ENCODE peak calls at places on chromosomes 5 and 9, in four cellular contexts. I is astrocyte, J is uterus, P is transverse colon. V is an unnamed sample.

GRCh38 chr9:29625292-29625731 is 2052.0 kb upstream of the C9orf72 start:
- DNase-seq in I (peak), J (no peak), P (no peak), V (no peak)

GRCh38 chr5:127011961-127012644 is 18.3 kb downstream of the MARCHF3 start:
- DNase-seq in I (peak), J (no peak), P (no peak), V (no peak)

GRCh38 chr9:15304620-15305019 is 2.4 kb downstream of the TTC39B start:
- DNase-seq in I (no peak), J (no peak), P (no peak), V (no peak)

GRCh38 chr5:73540192-73540591 is 25.2 kb downstream of the ANKRA2 start:
- DNase-seq in I (peak), J (no peak), P (no peak), V (no peak)

GRCh38 chr9:37676411-37676830 is 25.7 kb downstream of the FRMPD1 start:
- DNase-seq in I (no peak), J (no peak), P (no peak), V (no peak)

GRCh38 chr5:59716029-59716428 is 177.5 kb downstream of the PDE4D start:
- DNase-seq in I (no peak), J (no peak), P (no peak), V (no peak)

GRCh38 chr5:57863661-57864060 is 381.1 kb upstream of the ACTBL2 start:
- DNase-seq in I (peak), J (no peak), P (no peak), V (no peak)

GRCh38 chr5:7325975-7326911 is 69.7 kb upstream of the ADCY2 start:
- DNase-seq in I (no peak), J (no peak), P (no peak), V (no peak)

GRCh38 chr5:124746916-124747769 is 704 bp upstream of the ZNF608 start:
- DNase-seq in I (peak), J (peak), P (peak), V (peak)

GRCh38 chr9:137740311-137740710 is 121.5 kb downstream of the EHMT1 start:
- DNase-seq in I (peak), J (peak), P (no peak), V (no peak)

DNA sequence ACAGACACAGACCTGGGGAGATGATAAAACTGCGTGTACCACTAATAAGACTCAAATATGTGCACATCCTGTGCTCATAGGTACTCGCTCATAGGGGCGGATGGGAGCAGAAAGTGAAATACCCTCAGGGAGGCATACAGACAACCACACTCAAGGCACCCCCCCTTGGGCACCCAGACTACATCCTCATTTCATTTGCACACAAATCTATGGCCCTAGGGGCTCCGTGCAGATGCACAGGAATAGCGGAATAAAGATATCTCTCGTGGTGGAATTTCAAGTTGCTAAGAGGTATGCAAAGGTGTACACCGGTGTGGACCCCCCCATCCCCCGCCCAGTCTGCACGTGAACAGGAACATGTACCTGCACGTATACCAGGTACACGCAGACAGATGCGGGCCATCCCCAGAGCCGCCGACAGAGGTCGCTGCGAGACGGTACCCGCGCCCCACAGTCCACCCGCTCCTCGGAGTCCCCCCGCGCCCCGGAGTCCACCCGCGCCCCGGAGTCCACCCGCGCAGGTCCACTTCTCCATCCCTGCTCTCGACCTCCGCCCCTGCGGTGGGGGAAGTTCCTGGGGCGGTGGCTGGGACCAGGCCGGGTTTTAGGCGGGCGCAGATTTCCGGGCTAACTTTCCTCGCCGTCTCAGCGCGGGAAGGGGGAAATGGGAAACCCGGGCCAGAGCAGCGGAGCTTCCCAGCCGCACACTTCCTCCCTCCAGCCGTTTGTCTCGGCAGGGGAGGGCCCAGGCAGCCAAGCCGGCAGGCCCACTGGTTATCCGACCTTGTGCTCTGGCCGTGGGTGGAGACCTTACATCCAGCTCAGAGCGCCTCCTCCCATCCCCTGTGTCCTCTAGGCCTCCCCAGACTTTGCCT is 1.0 kb upstream of the IL12B start:
- DNase-seq in I (no peak), J (peak), P (peak), V (peak)
- H3K4me3 ChIP-seq in I (peak), J (peak), P (peak), V (peak)

GRCh38 chr9:32385135-32385884 is 867 bp downstream of the ACO1 start:
- DNase-seq in I (no peak), J (no peak), P (no peak), V (no peak)

GRCh38 chr9:32385885-32386283 is 1.4 kb downstream of the ACO1 start:
- DNase-seq in I (no peak), J (no peak), P (no peak), V (no peak)

GRCh38 chr9:32384002-32384363 is 460 bp upstream of the ACO1 start:
- DNase-seq in I (no peak), J (no peak), P (no peak), V (no peak)

GRCh38 chr9:32382582-32383320 is 1.7 kb upstream of the ACO1 start:
- DNase-seq in I (no peak), J (no peak), P (no peak), V (no peak)

DNA sequence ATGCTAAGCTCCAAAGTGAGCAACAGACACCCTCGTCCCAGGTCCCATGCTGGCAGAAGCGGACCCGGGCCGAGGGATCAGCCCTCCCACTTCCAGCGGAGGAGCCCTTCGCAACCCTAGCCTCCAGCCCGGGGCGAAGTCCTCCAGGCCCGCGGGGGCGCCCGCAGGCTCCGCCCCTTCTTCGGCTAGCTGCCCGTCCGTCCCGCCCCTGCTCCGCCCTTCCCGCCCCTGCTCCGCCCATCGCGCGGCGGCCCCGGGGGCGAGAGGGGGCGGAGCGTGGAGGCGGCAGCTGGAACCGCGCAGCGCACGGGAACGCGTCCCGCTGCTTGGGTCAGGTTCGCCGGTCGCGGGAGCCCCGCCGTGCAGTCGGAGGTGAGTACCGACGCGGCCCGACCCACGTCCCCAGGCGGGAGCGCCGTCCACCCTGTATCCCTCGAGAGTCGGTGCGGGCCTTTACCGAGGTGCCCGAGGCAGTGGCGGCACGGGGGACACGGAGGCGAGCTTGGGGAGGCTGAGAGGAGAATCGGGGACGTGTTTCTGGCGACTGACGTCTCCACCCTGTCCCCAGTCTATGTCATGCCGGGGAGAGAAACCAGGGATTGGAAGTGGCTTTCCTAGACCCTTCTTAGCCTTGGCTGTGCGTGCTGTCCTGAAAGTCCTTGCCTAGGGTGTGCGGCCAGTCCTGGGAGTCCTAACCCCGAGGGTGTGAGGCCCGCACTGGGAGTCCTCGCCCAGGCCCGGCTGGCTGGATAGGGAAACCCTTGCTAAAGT is at the start of gene ACO1:
- DNase-seq in I (peak), J (peak), P (peak), V (peak)
- TF ChIP-seq CTCF in I (no peak), J (peak), P (no peak), V (peak)

GRCh38 chr9:129654641-129655040 is 10.8 kb upstream of the PRRX2 start:
- DNase-seq in I (no peak), J (no peak), P (no peak), V (no peak)
- H3K4me3 ChIP-seq in I (no peak), J (no peak), P (no peak), V (no peak)

DNA sequence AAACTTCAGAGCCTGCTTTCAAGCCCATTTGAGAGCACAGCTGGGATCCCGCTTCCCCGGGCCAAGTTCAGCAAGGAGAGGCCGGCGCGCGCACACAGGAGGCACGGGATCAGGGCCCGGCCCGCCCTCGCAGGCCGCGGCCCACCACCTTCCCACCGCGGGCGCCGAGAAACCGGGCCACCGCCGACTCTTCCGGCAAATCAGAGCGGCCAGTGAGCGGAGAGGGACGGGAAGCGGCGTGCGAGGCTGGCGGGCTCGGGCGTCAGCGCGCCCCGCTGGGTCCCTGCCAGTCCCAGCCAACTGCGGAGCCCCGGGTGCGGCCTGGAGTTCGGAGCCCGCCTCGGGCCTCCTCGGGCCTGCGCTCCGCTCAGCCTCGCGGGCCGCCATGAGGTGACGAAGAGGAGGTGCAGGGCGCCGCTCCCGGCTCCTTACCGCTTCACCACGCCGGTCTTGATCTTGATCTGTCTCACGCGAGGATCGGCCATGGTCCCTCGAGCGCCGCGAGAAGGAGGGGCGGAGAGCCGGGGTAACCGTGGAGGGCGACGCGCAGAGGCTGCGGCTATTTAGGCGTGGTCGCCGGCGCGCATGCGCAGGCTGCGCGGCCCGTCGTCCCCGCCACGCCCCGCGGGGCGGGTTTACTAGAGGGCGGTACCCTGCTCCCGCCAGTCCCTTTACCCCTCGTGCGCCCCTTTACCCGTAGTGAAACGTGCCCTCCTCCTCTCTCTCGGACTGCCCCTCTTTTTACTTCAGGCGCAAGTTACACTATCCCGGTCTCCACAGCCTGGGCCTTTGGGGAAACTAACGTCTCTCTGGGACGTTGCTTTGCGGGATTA is at the start of gene TBCA:
- DNase-seq in I (peak), J (peak), P (peak), V (peak)
- TF ChIP-seq CTCF in I (no peak), J (no peak), P (no peak), V (no peak)

DNA sequence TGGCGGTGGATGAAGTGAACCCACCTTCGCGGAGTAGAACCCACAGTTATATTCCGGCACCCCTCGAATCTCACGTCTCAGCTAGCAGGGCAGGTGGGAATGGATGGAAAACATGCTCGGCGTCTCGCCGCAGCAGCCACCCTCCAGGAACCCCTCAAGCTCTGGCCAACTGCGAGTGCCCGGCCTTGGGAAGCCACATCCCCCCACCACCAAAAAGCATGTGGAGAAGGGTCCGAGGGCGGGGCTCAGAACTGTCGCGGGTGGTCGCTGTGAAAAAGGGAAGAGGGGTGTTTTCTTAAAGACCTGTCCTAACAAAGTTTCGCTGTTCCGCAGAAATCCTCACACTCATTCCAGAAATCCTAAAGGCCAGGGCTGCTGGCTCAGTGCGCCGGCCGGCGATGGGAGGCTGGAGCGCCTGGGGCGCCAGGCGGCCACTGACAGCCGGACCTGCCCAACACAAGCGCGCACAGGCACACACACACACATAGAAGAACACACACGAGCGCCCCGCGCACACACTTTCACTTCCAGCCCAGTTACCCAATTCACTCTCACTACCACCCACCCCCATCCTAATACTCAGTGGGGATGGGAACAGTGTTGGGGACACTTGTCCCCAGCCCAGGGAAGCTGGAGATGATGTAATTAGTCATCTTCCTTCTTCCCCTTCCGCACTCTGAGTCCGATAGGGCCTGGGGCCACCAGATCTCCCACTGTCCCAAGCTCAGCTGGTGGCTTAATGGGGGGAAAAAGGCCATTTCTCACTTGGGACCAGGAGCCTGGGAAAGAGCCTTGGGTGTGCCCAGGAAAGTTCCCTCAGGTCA is 2.0 kb downstream of the EBF1 start:
- DNase-seq in I (peak), J (peak), P (no peak), V (no peak)
- H3K4me3 ChIP-seq in I (peak), J (peak), P (no peak), V (peak)

DNA sequence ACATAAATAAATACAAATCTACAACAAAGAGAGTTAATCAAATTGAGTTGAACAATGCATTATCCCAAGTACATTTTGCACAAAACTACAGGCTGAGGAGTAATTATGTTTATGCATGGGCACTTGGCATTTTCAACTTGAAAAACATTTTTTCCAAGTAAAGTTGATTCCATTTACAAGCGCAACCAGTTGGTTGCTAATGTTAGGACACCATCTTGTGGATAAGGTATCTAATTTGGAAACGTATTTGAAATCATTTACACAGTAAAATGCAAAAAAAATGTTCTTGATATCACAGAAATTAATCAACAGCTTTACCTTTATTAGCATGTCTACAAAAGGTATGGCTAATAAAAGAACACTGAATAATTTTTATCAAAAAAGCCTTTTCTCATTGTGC is 18.8 kb downstream of the FTMT start:
- DNase-seq in I (no peak), J (no peak), P (no peak), V (no peak)
- TF ChIP-seq CTCF in I (no peak), J (no peak), P (no peak), V (peak)

DNA sequence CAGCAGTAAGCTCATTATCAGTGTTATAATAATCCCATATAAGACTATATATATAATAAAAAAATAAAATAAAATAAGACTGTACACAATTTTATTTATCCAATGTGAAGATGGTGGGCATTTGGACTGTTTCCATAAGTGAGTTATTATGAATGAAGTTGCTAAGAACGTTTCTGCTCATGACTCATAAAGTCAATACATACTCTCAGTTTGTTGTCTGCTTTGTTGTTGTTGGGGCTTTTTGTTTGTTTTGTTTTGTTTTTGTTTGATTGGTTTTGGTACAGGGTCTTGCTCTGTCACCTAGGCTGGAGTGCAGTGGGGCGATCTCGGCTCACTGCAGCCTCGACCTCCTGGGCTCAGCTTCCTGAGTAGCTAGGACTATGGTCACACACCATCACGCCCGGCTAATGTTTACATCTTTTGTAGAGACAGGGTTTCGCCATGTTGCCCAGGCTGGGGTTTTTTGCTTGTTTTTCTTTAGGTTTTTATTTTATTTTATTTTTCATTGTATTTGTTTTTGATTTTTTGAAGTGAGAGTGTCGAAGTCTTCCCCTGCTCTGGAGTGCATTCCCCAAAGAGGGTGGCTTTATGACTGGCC is 18.0 kb downstream of the TRIM7 start:
- DNase-seq in I (no peak), J (no peak), P (no peak), V (no peak)
- H3K4me3 ChIP-seq in I (peak), J (no peak), P (no peak), V (no peak)

V was measured in right atrium auricular region.